ENCODE peak calls at places on chromosomes 11 and 22, in seven cellular contexts. F is HEK293T, H is H1, J is HCT116, U is K562, Y is HepG2, Q is GM12878. D is an unnamed sample.

GRCh38 chr22:23522642-23523251 is 57.3 kb downstream of the IGLL1 start:
- DNase-seq in U (peak), Q (no peak), F (peak), Y (peak), H (no peak), J (no peak), D (no peak)

GRCh38 chr11:20154381-20154780 is 5.9 kb downstream of the DBX1 start:
- DNase-seq in Q (no peak), F (no peak), Y (no peak), J (no peak), H (no peak), U (no peak), D (no peak)

GRCh38 chr22:19223617-19224016 is 45.1 kb upstream of the SLC25A1 start:
- DNase-seq in H (no peak), Q (no peak), J (no peak), Y (no peak), U (no peak), F (no peak), D (no peak)

GRCh38 chr11:16791494-16791961 is 53.1 kb downstream of the C11orf58 start:
- DNase-seq in F (no peak), Y (peak), J (peak), H (no peak), Q (no peak), U (no peak), D (no peak)

GRCh38 chr11:72239849-72240460 is 4.0 kb downstream of the PHOX2A start:
- DNase-seq in J (no peak), H (no peak), Q (no peak), F (no peak), U (no peak), Y (no peak), D (no peak)

GRCh38 chr11:89420981-89421380 is 70.2 kb downstream of the NOX4 start:
- DNase-seq in Q (no peak), U (no peak), J (no peak), F (no peak), Y (no peak), H (no peak), D (no peak)

GRCh38 chr22:32801436-32802290 is at the start of gene TIMP3:
- DNase-seq in H (peak), U (peak), F (peak), Q (no peak), J (no peak), Y (no peak), D (peak)

GRCh38 chr11:126007263-126007662 is 55.4 kb downstream of the CDON start:
- DNase-seq in F (peak), Y (peak), J (peak), Q (no peak), H (no peak), U (no peak), D (no peak)

GRCh38 chr11:125183641-125184040 is 19.1 kb downstream of the PKNOX2 start:
- DNase-seq in J (no peak), Y (no peak), Q (no peak), F (no peak), U (no peak), H (no peak), D (no peak)

GRCh38 chr11:65132238-65132987 is 1.9 kb downstream of the SYVN1 start:
- DNase-seq in U (peak), Y (no peak), H (no peak), F (no peak), Q (no peak), J (no peak), D (no peak)

GRCh38 chr11:29816359-29816758 is 200.5 kb downstream of the KCNA4 start:
- DNase-seq in H (no peak), J (no peak), Q (no peak), F (no peak), Y (no peak), U (no peak), D (no peak)

GRCh38 chr11:82750643-82751139 is 17.0 kb upstream of the FAM181B start:
- DNase-seq in J (no peak), Q (no peak), F (no peak), H (no peak), Y (no peak), U (no peak), D (peak)

GRCh38 chr11:28981331-28981865 is 873.2 kb downstream of the METTL15 start:
- DNase-seq in J (no peak), H (no peak), Q (no peak), F (no peak), U (no peak), Y (no peak), D (no peak)

GRCh38 chr22:32574397-32574796 is 99.8 kb downstream of the FBXO7 start:
- DNase-seq in J (no peak), Q (no peak), Y (peak), H (no peak), F (no peak), U (peak), D (no peak)

GRCh38 chr11:65131417-65131776 is 2.9 kb downstream of the SYVN1 start:
- DNase-seq in U (no peak), H (no peak), Y (no peak), F (no peak), J (no peak), Q (no peak), D (no peak)

GRCh38 chr22:47193606-47194316 is 431.3 kb downstream of the TBC1D22A start:
- DNase-seq in F (no peak), Y (no peak), J (no peak), Q (no peak), U (no peak), H (no peak), D (no peak)

GRCh38 chr22:46791201-46791731 is 28.8 kb downstream of the TBC1D22A start:
- DNase-seq in J (no peak), Q (no peak), U (peak), H (no peak), Y (no peak), F (no peak), D (no peak)

GRCh38 chr22:18005201-18005926 is 19.0 kb downstream of the MICAL3 start:
- DNase-seq in Q (no peak), H (no peak), U (no peak), Y (no peak), F (no peak), J (no peak), D (no peak)

GRCh38 chr22:32177221-32177765 is 18.2 kb upstream of the C22orf42 start:
- DNase-seq in J (no peak), Y (no peak), H (no peak), U (no peak), F (no peak), Q (no peak), D (no peak)

GRCh38 chr11:103832762-103833161 is 203.7 kb upstream of the DDI1 start:
- DNase-seq in U (no peak), Q (no peak), H (no peak), J (no peak), Y (no peak), F (no peak), D (no peak)

GRCh38 chr11:106276126-106276525 is 198.7 kb downstream of the AASDHPPT start:
- DNase-seq in F (no peak), Y (no peak), Q (no peak), H (no peak), U (no peak), J (no peak), D (no peak)

GRCh38 chr11:27721505-27722116 is 21.4 kb upstream of the BDNF start:
- DNase-seq in J (no peak), F (no peak), Y (no peak), U (no peak), H (no peak), Q (no peak), D (no peak)

GRCh38 chr11:87212891-87213290 is 175.2 kb downstream of the TMEM135 start:
- DNase-seq in Q (no peak), H (no peak), Y (no peak), U (no peak), J (no peak), F (no peak), D (no peak)

GRCh38 chr22:24429411-24430365 is 2.3 kb downstream of the ADORA2A start:
- DNase-seq in H (no peak), Q (no peak), U (no peak), Y (no peak), F (no peak), J (no peak), D (no peak)

GRCh38 chr11:47946682-47947575 is 33.4 kb upstream of the PTPRJ start:
- DNase-seq in Y (no peak), J (peak), Q (no peak), H (no peak), F (peak), U (peak), D (no peak)

GRCh38 chr11:72918825-72919224 is 104.6 kb downstream of the ATG16L2 start:
- DNase-seq in F (no peak), J (no peak), U (no peak), H (no peak), Y (no peak), Q (no peak), D (no peak)

GRCh38 chr11:119794141-119794665 is 65.2 kb upstream of the NECTIN1 start:
- DNase-seq in Y (no peak), H (no peak), J (no peak), Q (no peak), U (no peak), F (no peak), D (no peak)

GRCh38 chr11:21861314-21861713 is 331.6 kb upstream of the ANO5 start:
- DNase-seq in F (no peak), U (no peak), H (no peak), Y (no peak), Q (no peak), J (no peak), D (no peak)

GRCh38 chr22:36765943-36766450 is 9.9 kb downstream of the IFT27 start:
- DNase-seq in J (no peak), Y (no peak), H (no peak), F (no peak), U (no peak), Q (no peak), D (no peak)

GRCh38 chr22:36756031-36756430 is 19.9 kb downstream of the IFT27 start:
- DNase-seq in J (no peak), H (no peak), Y (no peak), Q (no peak), U (no peak), F (no peak), D (no peak)

GRCh38 chr22:48920776-48921241 is 906.9 kb downstream of the BRD1 start:
- DNase-seq in U (no peak), H (no peak), J (no peak), Y (no peak), Q (no peak), F (no peak), D (no peak)

GRCh38 chr22:30262112-30262511 is 4.5 kb downstream of the OSM start:
- DNase-seq in Y (no peak), F (no peak), Q (no peak), U (no peak), J (no peak), H (no peak), D (no peak)

GRCh38 chr22:36466258-36466657 is 15.2 kb downstream of the TXN2 start:
- DNase-seq in U (no peak), Q (no peak), F (no peak), H (no peak), J (no peak), Y (no peak), D (no peak)

GRCh38 chr22:45499746-45500145 is 2.9 kb upstream of the FBLN1 start:
- DNase-seq in U (no peak), J (no peak), H (no peak), Q (no peak), Y (no peak), F (no peak), D (no peak)

GRCh38 chr11:109039611-109040010 is 374.7 kb downstream of the DDX10 start:
- DNase-seq in J (no peak), H (no peak), F (no peak), U (no peak), Q (no peak), Y (no peak), D (no peak)

GRCh38 chr11:83523676-83524075 is 237.5 kb upstream of the CCDC90B start:
- DNase-seq in Y (no peak), J (no peak), H (no peak), Q (no peak), U (no peak), F (no peak), D (peak)

GRCh38 chr11:70326365-70326803 is 55.9 kb downstream of the PPFIA1 start:
- DNase-seq in Y (no peak), F (no peak), Q (no peak), U (no peak), J (no peak), H (no peak), D (no peak)
- TF ChIP-seq SP1 in Y (no peak), F (no peak), Q (no peak), U (no peak), J (no peak), H (no peak), D (no peak)

GRCh38 chr11:122998727-122999370 is 17.2 kb upstream of the BSX start:
- DNase-seq in F (no peak), J (no peak), H (no peak), Y (no peak), U (no peak), Q (no peak), D (no peak)
- TF ChIP-seq SP1 in F (no peak), J (no peak), H (no peak), Y (no peak), U (no peak), Q (no peak), D (no peak)

DNA sequence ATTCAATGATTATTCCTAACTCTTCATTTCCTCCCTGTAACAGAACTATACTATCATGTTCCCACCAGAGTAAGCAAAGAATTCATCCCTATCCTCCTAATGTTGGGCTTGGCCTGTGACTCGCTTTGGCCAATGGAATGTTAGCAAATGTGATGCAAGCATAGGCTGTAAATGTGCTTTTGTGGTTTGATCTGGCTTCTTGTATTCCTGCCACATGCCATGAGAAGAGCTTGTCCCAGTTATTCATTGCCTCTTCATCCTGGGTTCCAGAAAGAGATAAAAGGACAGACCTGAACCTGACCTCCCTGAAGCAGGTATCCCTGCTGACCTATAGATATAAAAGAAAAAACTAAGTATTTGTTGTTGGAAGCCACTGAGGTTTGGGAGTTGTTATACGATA is 51.0 kb downstream of the SYTL2 start:
- DNase-seq in Y (no peak), F (no peak), Q (no peak), U (no peak), H (no peak), J (peak), D (no peak)
- TF ChIP-seq SP1 in Y (no peak), F (no peak), Q (no peak), U (no peak), H (no peak), J (peak), D (no peak)

DNA sequence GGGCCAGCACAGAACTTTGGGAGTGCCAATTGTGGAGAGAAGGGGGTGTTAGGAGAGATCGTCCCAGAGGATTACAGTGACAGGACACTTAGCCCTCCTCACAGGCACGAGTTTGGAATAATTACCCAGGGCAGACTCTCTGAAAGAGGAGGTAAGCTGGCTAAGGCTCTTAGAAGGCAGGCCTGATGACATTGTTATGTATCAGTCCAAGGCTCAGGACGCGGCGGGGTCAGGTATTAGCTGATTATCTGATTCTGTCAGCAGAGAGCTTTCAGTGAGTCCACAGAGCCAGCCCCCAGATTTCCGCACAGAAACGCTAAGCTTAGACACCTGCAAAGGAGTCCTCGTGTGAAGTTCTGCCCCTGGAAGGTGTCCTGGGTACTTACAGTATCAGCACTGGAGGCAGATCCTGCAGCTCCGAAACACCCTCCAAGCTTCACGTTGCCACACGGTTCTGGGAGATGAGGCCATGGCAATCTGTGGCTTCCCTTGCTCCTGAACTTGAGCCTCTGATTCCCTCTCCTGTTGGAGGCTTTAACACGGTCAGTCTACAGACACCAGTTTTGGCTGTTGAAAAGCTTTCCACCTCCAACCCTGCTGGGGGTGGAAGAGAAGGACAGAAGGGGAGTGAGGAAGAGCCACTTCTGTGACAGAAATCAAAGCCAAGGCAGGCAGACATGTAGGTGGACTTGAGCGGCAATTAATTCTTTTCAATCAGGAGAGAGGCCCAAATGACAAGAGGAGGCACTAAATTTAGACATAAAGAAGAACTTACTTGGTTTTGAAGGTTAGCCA is 123.6 kb upstream of the CADM1 start:
- DNase-seq in U (no peak), Y (no peak), H (no peak), F (no peak), J (no peak), Q (no peak), D (no peak)
- TF ChIP-seq SP1 in U (no peak), Y (no peak), H (no peak), F (no peak), J (no peak), Q (no peak), D (no peak)

GRCh38 chr11:107856180-107856980 is 2.2 kb downstream of the SLC35F2 start:
- DNase-seq in Q (no peak), F (no peak), U (peak), J (peak), H (no peak), Y (no peak), D (no peak)

GRCh38 chr11:107859459-107860239 is 1.1 kb upstream of the SLC35F2 start:
- DNase-seq in H (no peak), J (peak), Q (peak), F (peak), Y (no peak), U (peak), D (peak)

GRCh38 chr11:107856981-107857517 is 1.5 kb downstream of the SLC35F2 start:
- DNase-seq in Q (no peak), U (peak), Y (no peak), F (no peak), H (no peak), J (peak), D (no peak)

GRCh38 chr11:107857550-107858216 is 904 bp downstream of the SLC35F2 start:
- DNase-seq in Q (no peak), F (no peak), H (no peak), U (peak), Y (no peak), J (no peak), D (no peak)

GRCh38 chr11:107858217-107859070 is at the start of gene SLC35F2:
- DNase-seq in Y (peak), F (peak), H (peak), U (peak), Q (peak), J (peak), D (peak)
- TF ChIP-seq SP1 in Y (no peak), F (no peak), H (no peak), U (peak), Q (no peak), J (peak), D (no peak)